ENCODE peak calls at places on chromosome 15, in seven cellular contexts. E, B, Q, L, G, V and J are unnamed samples.

GRCh38 chr15:75656813-75657212 is 9.1 kb downstream of the SNX33 start:
- DNase-seq in G (no peak), L (no peak), V (no peak), Q (no peak), E (no peak), B (no peak), J (no peak)

GRCh38 chr15:70327328-70328136 is 229.8 kb upstream of the TLE3 start:
- DNase-seq in L (no peak), G (no peak), B (no peak), E (no peak), V (no peak), Q (no peak), J (no peak)

GRCh38 chr15:72847033-72847432 is 63.5 kb upstream of the ADPGK start:
- DNase-seq in Q (no peak), L (no peak), G (no peak), V (no peak), E (no peak), B (no peak), J (no peak)

GRCh38 chr15:70605606-70606410 is 157.6 kb downstream of the UACA start:
- DNase-seq in G (no peak), Q (peak), B (peak), V (peak), L (no peak), E (peak), J (no peak)

GRCh38 chr15:49044761-49045571 is 1.3 kb downstream of the SECISBP2L start:
- DNase-seq in V (no peak), Q (no peak), E (no peak), G (no peak), B (no peak), L (no peak), J (no peak)

GRCh38 chr15:68601206-68602197 is 22.7 kb downstream of the CORO2B start:
- DNase-seq in Q (no peak), E (peak), V (no peak), L (no peak), B (no peak), G (no peak), J (no peak)

GRCh38 chr15:84595660-84596059 is 5.1 kb upstream of the ZSCAN2 start:
- DNase-seq in B (peak), G (no peak), V (no peak), Q (no peak), E (no peak), L (no peak), J (no peak)

GRCh38 chr15:25391971-25392733 is 46.7 kb downstream of the UBE3A start:
- DNase-seq in Q (no peak), G (no peak), E (no peak), V (no peak), B (no peak), L (no peak), J (no peak)

GRCh38 chr15:34969340-34970097 is at the start of gene AQR:
- DNase-seq in B (peak), G (peak), L (peak), V (peak), E (peak), Q (peak), J (peak)

GRCh38 chr15:71332605-71333004 is 217.3 kb downstream of the THSD4 start:
- DNase-seq in G (no peak), V (no peak), E (no peak), Q (no peak), L (no peak), B (no peak), J (no peak)

GRCh38 chr15:93031103-93031464 is 57.9 kb downstream of the RGMA start:
- DNase-seq in Q (no peak), L (no peak), B (no peak), G (no peak), E (no peak), V (peak), J (no peak)

GRCh38 chr15:48149858-48150257 is 28.2 kb downstream of the MYEF2 start:
- DNase-seq in E (no peak), G (no peak), V (no peak), L (no peak), Q (no peak), B (no peak), J (no peak)

GRCh38 chr15:63553388-63553791 is 43.8 kb upstream of the FBXL22 start:
- DNase-seq in V (peak), Q (no peak), E (no peak), G (no peak), B (no peak), L (no peak), J (peak)

GRCh38 chr15:77773903-77774302 is 141.2 kb upstream of the LINGO1 start:
- DNase-seq in G (no peak), Q (no peak), E (no peak), B (no peak), L (no peak), V (no peak), J (no peak)

GRCh38 chr15:41935566-41936020 is 36.8 kb downstream of the EHD4 start:
- DNase-seq in L (no peak), B (no peak), G (no peak), E (no peak), V (no peak), Q (no peak), J (peak)

GRCh38 chr15:60512937-60513336 is 34.0 kb upstream of the ICE2 start:
- DNase-seq in G (no peak), L (no peak), Q (no peak), B (no peak), E (no peak), V (peak), J (no peak)

GRCh38 chr15:85782112-85782511 is 12.6 kb downstream of the KLHL25 start:
- DNase-seq in L (no peak), B (no peak), E (no peak), G (no peak), Q (no peak), V (no peak), J (no peak)

GRCh38 chr15:54288049-54288448 is 309.8 kb downstream of the UNC13C start:
- DNase-seq in Q (no peak), G (no peak), V (no peak), E (no peak), B (no peak), L (no peak), J (no peak)

GRCh38 chr15:76840830-76841460 is 64.2 kb downstream of the SCAPER start:
- DNase-seq in Q (no peak), B (no peak), E (peak), G (no peak), V (no peak), L (no peak), J (peak)

GRCh38 chr15:55744026-55744655 is 1.2 kb upstream of the PRTG start:
- DNase-seq in G (no peak), V (no peak), B (no peak), Q (no peak), L (no peak), E (no peak), J (no peak)

GRCh38 chr15:75193976-75194375 is 7.7 kb upstream of the C15orf39 start:
- DNase-seq in G (no peak), E (no peak), B (no peak), V (no peak), L (no peak), Q (no peak), J (no peak)

GRCh38 chr15:35307026-35307425 is 221.9 kb upstream of the NANOGP8 start:
- DNase-seq in B (no peak), L (no peak), Q (no peak), G (no peak), V (no peak), E (no peak), J (no peak)

GRCh38 chr15:70195808-70196304 is 98.1 kb upstream of the TLE3 start:
- DNase-seq in B (peak), E (no peak), L (no peak), V (peak), G (no peak), Q (peak), J (no peak)

GRCh38 chr15:62439543-62440016 is 274.5 kb upstream of the C2CD4B start:
- DNase-seq in L (no peak), V (no peak), G (no peak), Q (no peak), E (no peak), B (no peak), J (no peak)

GRCh38 chr15:58182460-58183163 is 44.4 kb downstream of the AQP9 start:
- DNase-seq in E (peak), L (no peak), V (peak), G (peak), B (peak), Q (peak), J (peak)

GRCh38 chr15:69357773-69358765 is 56.1 kb upstream of the KIF23 start:
- DNase-seq in Q (no peak), G (peak), L (no peak), B (no peak), E (peak), V (peak), J (no peak)

GRCh38 chr15:85771781-85772445 is 22.8 kb downstream of the KLHL25 start:
- DNase-seq in B (peak), L (no peak), V (no peak), G (no peak), E (no peak), Q (no peak), J (no peak)

GRCh38 chr15:91882858-91883586 is 29.5 kb downstream of the SLCO3A1 start:
- DNase-seq in B (no peak), V (no peak), G (no peak), E (no peak), L (no peak), Q (peak), J (no peak)

GRCh38 chr15:74336061-74337005 is 31.1 kb downstream of the CYP11A1 start:
- DNase-seq in G (no peak), L (no peak), B (peak), Q (no peak), V (no peak), E (no peak), J (no peak)

GRCh38 chr15:82808634-82809041 is 790 bp upstream of the WHAMM start:
- DNase-seq in G (no peak), Q (no peak), E (no peak), V (no peak), B (no peak), L (no peak), J (no peak)

GRCh38 chr15:72540606-72541237 is 66.6 kb downstream of the ARIH1 start:
- DNase-seq in E (peak), L (no peak), Q (no peak), B (no peak), V (no peak), G (no peak), J (peak)

GRCh38 chr15:55186331-55186730 is 10.4 kb downstream of the RSL24D1 start:
- DNase-seq in G (no peak), E (no peak), V (no peak), Q (no peak), B (no peak), L (no peak), J (no peak)

GRCh38 chr15:67383903-67384302 is 129.3 kb downstream of the IQCH start:
- DNase-seq in L (no peak), B (no peak), E (no peak), Q (no peak), V (no peak), G (no peak), J (peak)

GRCh38 chr15:46861796-46862195 is 855.5 kb upstream of the SEMA6D start:
- DNase-seq in L (no peak), G (no peak), Q (no peak), V (no peak), E (no peak), B (no peak), J (no peak)
- H3K4me3 ChIP-seq in L (no peak), G (no peak), Q (no peak), V (no peak), E (no peak), B (no peak), J (no peak)

DNA sequence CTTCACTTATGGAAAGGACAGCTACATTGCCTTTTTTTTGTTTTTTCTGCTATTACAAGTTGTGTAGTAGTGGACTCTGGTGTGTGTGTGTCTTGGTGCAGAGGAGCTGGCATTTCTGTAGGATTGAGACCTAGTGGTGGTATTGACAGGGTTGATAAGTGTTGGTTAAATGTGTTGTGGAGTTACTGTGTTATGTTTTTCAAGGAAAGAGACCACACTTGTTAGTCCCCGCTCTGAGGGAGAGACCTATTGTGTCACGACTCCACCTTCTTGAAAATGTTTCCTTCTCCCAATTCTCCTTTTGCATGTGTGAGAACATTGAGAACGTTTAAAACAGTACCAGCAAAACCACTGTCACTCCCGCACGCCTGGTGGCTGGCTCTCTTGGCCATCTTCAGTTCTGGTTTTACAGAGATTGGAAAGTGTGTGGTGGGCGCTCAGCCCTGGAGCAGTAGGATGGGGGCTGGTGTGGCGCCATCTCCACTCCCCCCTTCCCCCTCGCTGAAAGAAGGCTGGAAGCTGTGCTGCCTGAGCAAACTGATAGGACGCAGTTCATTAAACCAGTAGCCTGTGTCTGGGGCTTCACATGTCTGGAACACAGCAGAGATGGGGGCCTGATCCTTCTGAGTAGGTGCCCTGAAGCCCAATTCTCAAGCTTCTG is 5.5 kb downstream of the KLF13 start:
- DNase-seq in G (no peak), V (no peak), Q (no peak), L (no peak), E (no peak), B (no peak), J (no peak)
- H3K4me3 ChIP-seq in G (no peak), V (no peak), Q (peak), L (peak), E (no peak), B (no peak), J (no peak)

GRCh38 chr15:33068531-33068990 is 126.0 kb downstream of the FMN1 start:
- DNase-seq in G (no peak), B (no peak), Q (peak), E (peak), L (no peak), V (peak), J (no peak)
- H3K4me3 ChIP-seq in G (no peak), B (no peak), Q (no peak), E (no peak), L (no peak), V (peak), J (no peak)

GRCh38 chr15:66294932-66295235 is 1.5 kb downstream of the DIS3L start:
- DNase-seq in Q (no peak), E (no peak), B (no peak), G (no peak), L (no peak), V (no peak), J (no peak)
- H3K4me3 ChIP-seq in Q (peak), E (peak), B (no peak), G (peak), L (peak), V (peak), J (peak)